ENCODE peak calls at places on chromosomes 4 and X, in four cellular contexts. O, Y, J and U are unnamed samples.

GRCh38 chr4:184317234-184317918 is 99.7 kb upstream of the ENPP6 start:
- DNase-seq in J (no peak), Y (no peak), O (no peak), U (no peak)

GRCh38 chr4:48706741-48707140 is 73.3 kb downstream of the FRYL start:
- DNase-seq in J (no peak), O (no peak), Y (no peak), U (no peak)

GRCh38 chr4:18847276-18847890 is 825.8 kb upstream of the LCORL start:
- DNase-seq in O (no peak), Y (no peak), J (no peak), U (no peak)

GRCh38 chrX:50111762-50112161 is 89.0 kb downstream of the AKAP4 start:
- DNase-seq in Y (no peak), O (no peak), J (no peak), U (no peak)

GRCh38 chr4:140884431-140885058 is 128.4 kb upstream of the TBC1D9 start:
- DNase-seq in O (peak), J (peak), Y (peak), U (peak)

GRCh38 chrX:30196322-30196721 is 19.0 kb upstream of the MAGEB2 start:
- DNase-seq in Y (peak), O (peak), J (no peak), U (no peak)

GRCh38 chrX:45748443-45748842 is 547.8 kb upstream of the DIPK2B start:
- DNase-seq in J (no peak), O (no peak), Y (no peak), U (no peak)

GRCh38 chrX:1242901-1243402 is 25.7 kb upstream of the CSF2RA start:
- DNase-seq in J (no peak), Y (no peak), O (no peak), U (no peak)

GRCh38 chr4:139014391-139015268 is 951 bp upstream of the NOCT start:
- DNase-seq in O (peak), Y (no peak), J (no peak), U (no peak)

GRCh38 chrX:56029188-56029587 is 203.0 kb upstream of the KLF8 start:
- DNase-seq in J (no peak), O (no peak), Y (no peak), U (no peak)

GRCh38 chrX:39000802-39001201 is 199.5 kb downstream of the MID1IP1 start:
- DNase-seq in J (no peak), O (no peak), Y (no peak), U (no peak)

GRCh38 chrX:106484233-106484632 is 127.5 kb upstream of the RADX start:
- DNase-seq in O (no peak), Y (no peak), J (no peak), U (no peak)

GRCh38 chr4:53579826-53580225 is 11.5 kb downstream of the LNX1 start:
- DNase-seq in O (no peak), J (no peak), Y (no peak), U (no peak)

GRCh38 chrX:118353081-118353850 is 7.4 kb downstream of the WDR44 start:
- DNase-seq in J (no peak), Y (no peak), O (no peak), U (no peak)

GRCh38 chrX:11188664-11189063 is 77.5 kb downstream of the HCCS start:
- DNase-seq in O (no peak), J (no peak), Y (no peak), U (no peak)

GRCh38 chr4:177229331-177229730 is 80.3 kb upstream of the NEIL3 start:
- DNase-seq in Y (no peak), O (no peak), J (no peak), U (no peak)

GRCh38 chr4:185232370-185232769 is 23.0 kb downstream of the SNX25 start:
- DNase-seq in Y (no peak), O (no peak), J (no peak), U (no peak)

GRCh38 chr4:48483006-48483776 is at the start of gene SLC10A4:
- DNase-seq in J (peak), O (peak), Y (peak), U (no peak)

GRCh38 chr4:7552466-7552865 is 117.7 kb upstream of the PSAPL1 start:
- DNase-seq in Y (no peak), O (no peak), J (no peak), U (no peak)

GRCh38 chr4:139734201-139734874 is 68.7 kb downstream of the MGST2 start:
- DNase-seq in O (no peak), J (no peak), Y (no peak), U (no peak)

GRCh38 chr4:85555210-85555609 is 80.3 kb downstream of the ARHGAP24 start:
- DNase-seq in J (no peak), O (no peak), Y (no peak), U (no peak)

GRCh38 chr4:76420901-76421581 is at the start of gene CCDC158:
- DNase-seq in Y (no peak), J (no peak), O (peak), U (no peak)

GRCh38 chr4:8575457-8575856 is 4.7 kb upstream of the GPR78 start:
- DNase-seq in Y (no peak), J (no peak), O (no peak), U (no peak)

GRCh38 chrX:5852941-5853340 is 375.7 kb downstream of the NLGN4X start:
- DNase-seq in Y (no peak), J (no peak), O (no peak), U (no peak)

GRCh38 chr4:187612211-187612780 is 383.3 kb upstream of the ZFP42 start:
- DNase-seq in Y (no peak), O (no peak), J (no peak), U (no peak)

GRCh38 chr4:150119492-150119891 is 41.2 kb downstream of the DCLK2 start:
- DNase-seq in J (no peak), Y (no peak), O (peak), U (no peak)

GRCh38 chr4:165301833-165302232 is 25.6 kb upstream of the MSMO1 start:
- DNase-seq in J (no peak), O (no peak), Y (no peak), U (no peak)

GRCh38 chr4:124121511-124121934 is 591.0 kb downstream of the ANKRD50 start:
- DNase-seq in Y (no peak), O (no peak), J (no peak), U (no peak)

GRCh38 chrX:13220916-13221315 is 98.9 kb downstream of the ATXN3L start:
- DNase-seq in J (no peak), Y (no peak), O (no peak), U (no peak)

GRCh38 chrX:115563633-115564182 is 2.7 kb downstream of the PLS3 start:
- DNase-seq in J (no peak), O (no peak), Y (no peak), U (no peak)

GRCh38 chr4:110798682-110799081 is 175.8 kb upstream of the PITX2 start:
- DNase-seq in O (no peak), Y (no peak), J (no peak), U (no peak)

GRCh38 chr4:6546681-6547447 is 28.1 kb upstream of the MAN2B2 start:
- DNase-seq in Y (peak), O (peak), J (peak), U (peak)

GRCh38 chrX:132333351-132333750 is 114.1 kb upstream of the RAP2C start:
- DNase-seq in Y (no peak), J (no peak), O (no peak), U (no peak)

GRCh38 chrX:45710081-45710801 is 509.6 kb upstream of the DIPK2B start:
- DNase-seq in O (peak), Y (no peak), J (no peak), U (no peak)

GRCh38 chr4:19521151-19521550 is 730.6 kb upstream of the SLIT2 start:
- DNase-seq in Y (no peak), J (no peak), O (no peak), U (no peak)

GRCh38 chr4:137677851-137678250 is 145.6 kb upstream of the PCDH18 start:
- DNase-seq in Y (no peak), O (no peak), J (no peak), U (no peak)

GRCh38 chr4:1592179-1593037 is 91.7 kb downstream of the FAM53A start:
- DNase-seq in O (no peak), J (peak), Y (no peak), U (no peak)

GRCh38 chr4:6689506-6689960 is 4.1 kb upstream of the S100P start:
- DNase-seq in Y (no peak), J (no peak), O (no peak), U (no peak)

GRCh38 chr4:169975131-169975836 is 50.9 kb downstream of the MFAP3L start:
- DNase-seq in O (no peak), Y (no peak), J (no peak), U (no peak)
- TF ChIP-seq JUN in O (no peak), Y (no peak), J (no peak), U (no peak)

DNA sequence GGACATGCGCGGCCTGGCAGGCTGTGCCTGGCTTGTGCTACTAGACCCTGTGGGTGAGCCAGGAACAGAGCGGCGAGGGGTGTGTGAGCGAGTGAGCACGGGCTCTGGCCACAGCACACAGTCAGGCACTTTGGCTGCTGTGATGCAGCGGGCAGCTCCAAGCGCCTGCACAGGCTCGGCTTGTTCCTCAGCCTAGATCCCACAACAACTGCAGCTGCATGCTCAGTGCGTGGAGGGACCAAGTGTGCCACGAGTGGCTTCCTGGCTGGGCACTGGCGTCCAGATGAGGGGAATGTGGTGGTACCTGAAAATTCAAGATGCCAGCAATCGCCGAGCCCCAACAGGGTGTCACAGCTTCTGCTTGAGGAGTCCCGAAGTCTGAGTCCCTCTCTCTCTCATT is 1056.6 kb downstream of the RAPGEF2 start:
- DNase-seq in Y (no peak), O (no peak), J (no peak), U (no peak)
- TF ChIP-seq USF2 in Y (no peak), O (no peak), J (no peak), U (no peak)

DNA sequence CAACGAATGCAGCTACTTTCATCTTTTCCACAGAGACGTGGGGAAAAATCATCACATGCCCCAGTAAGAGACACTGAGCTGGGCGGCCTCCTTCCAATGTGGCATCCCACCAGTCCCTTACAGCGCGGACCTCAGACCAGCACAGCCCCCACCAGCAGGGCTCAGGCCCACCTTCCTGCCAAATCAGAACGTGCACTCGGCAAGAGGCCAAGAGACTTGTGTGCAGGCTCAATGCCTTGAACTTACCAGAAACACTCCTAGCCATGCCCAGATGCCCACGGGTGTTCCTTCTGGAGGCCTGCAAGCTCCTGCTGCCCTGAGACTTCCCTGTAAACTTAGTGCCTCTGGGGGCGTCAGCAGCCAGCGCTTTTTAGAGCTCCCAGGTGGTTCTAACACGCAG is 31.2 kb downstream of the WDR1 start:
- DNase-seq in J (no peak), O (no peak), Y (no peak), U (no peak)
- TF ChIP-seq JUN in J (no peak), O (no peak), Y (no peak), U (no peak)

DNA sequence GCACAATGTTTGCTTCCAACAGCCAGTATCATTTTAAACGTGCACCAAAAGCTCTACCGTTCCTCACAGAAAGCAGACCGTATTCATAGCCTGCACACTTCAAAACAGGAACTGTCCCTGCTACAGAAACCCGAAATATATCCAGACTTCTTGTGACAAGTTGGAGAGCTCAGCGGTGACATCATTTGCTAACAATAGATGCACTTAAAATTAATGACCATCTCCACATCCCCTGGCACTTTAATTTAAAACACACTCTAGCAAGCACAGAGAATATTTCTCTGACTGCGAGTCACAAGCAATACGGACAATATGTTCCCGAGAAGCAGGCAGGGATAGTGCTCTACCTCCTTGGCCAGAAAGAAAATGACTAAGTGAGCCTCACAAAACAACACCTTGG is 2.5 kb downstream of the NYX start:
- DNase-seq in J (no peak), Y (no peak), O (no peak), U (no peak)
- TF ChIP-seq USF2 in J (no peak), Y (no peak), O (no peak), U (no peak)

GRCh38 chr4:88225216-88226107 is 58.9 kb downstream of the PPM1K start:
- DNase-seq in J (no peak), Y (no peak), O (no peak), U (peak)
- TF ChIP-seq JUN in J (no peak), Y (no peak), O (no peak), U (no peak)

GRCh38 chr4:86595426-86595805 is 1.3 kb downstream of the PTPN13 start:
- DNase-seq in Y (no peak), O (no peak), J (no peak), U (no peak)
- TF ChIP-seq USF2 in Y (no peak), O (no peak), J (no peak), U (no peak)

DNA sequence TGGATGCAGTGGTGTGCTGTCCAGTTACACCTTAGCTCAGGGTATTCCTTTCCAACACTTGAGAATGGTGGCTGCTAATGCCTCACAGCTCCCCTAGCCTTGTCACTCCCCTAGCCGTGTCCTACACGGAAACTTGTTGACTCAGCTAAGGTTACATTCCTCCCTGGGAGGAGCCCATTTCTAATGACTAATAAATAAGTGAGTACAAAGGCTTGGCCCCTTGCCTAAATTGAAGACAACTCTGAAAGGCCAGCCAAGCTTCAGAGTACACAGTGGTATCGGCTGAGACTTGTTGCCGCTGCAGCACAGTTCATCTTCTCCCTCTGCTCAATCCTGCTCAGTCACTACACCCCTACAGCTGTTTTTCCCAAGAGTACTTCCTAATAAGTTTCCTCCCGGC is 21.2 kb upstream of the SLC25A31 start:
- DNase-seq in Y (no peak), J (no peak), O (peak), U (no peak)
- TF ChIP-seq JUN in Y (no peak), J (no peak), O (no peak), U (no peak)